ENCODE peak calls at places on chromosomes 13 and 19, in four cellular contexts. C is lung, P is left ventricle myocardium inferior, Y is glutamatergic neuron. A is an unnamed sample.

GRCh38 chr19:42497492-42498226 is 30.6 kb downstream of the CEACAM1 start:
- DNase-seq in C (no peak), P (no peak), Y (no peak), A (no peak)

GRCh38 chr19:45852941-45853340 is 10.0 kb downstream of the SYMPK start:
- DNase-seq in C (peak; percentile 89), P (no peak), Y (no peak), A (no peak)

GRCh38 chr19:56348289-56348877 is 33.7 kb upstream of the ZSCAN5A start:
- DNase-seq in C (no peak), P (no peak), Y (no peak), A (no peak)

GRCh38 chr13:29707876-29708543 is 112.5 kb upstream of the SLC7A1 start:
- DNase-seq in C (no peak), P (no peak), Y (peak; percentile 46), A (peak; percentile 62)

GRCh38 chr19:48480476-48481190 is 11.5 kb downstream of the CYTH2 start:
- DNase-seq in C (no peak), P (peak; percentile 56), Y (peak; percentile 66), A (no peak)

GRCh38 chr13:74641586-74641985 is 507.4 kb upstream of the KLF12 start:
- DNase-seq in C (no peak), P (no peak), Y (no peak), A (peak; percentile 77)

GRCh38 chr13:40313269-40314200 is 352.9 kb downstream of the FOXO1 start:
- DNase-seq in C (no peak), P (no peak), Y (no peak), A (peak; percentile 56)

GRCh38 chr19:51808333-51808986 is 13.5 kb downstream of the FPR3 start:
- DNase-seq in C (no peak), P (no peak), Y (no peak), A (peak; percentile 88)

GRCh38 chr13:46577656-46578589 is 25.0 kb downstream of the LRCH1 start:
- DNase-seq in C (no peak), P (no peak), Y (no peak), A (no peak)

GRCh38 chr13:43579321-43579720 is 207.5 kb downstream of the ENOX1 start:
- DNase-seq in C (no peak), P (no peak), Y (no peak), A (no peak)